ENCODE peak calls at places on chromosomes 13 and 19, in ten cellular contexts. H is astrocyte of the spinal cord; R is progenitor cell of endocrine pancreas; T is neuronal stem cell; A is hepatic stellate cell; U is uterus; L is PC-9; K is stimulated activated CD8-positive, alpha-beta memory T cell treated with anti-CD3 and anti-CD28 coated beads, Interleukin-7, amount 100 ng/mL, for 1 hour; N is AML-193; E is NCI-H748 treated with DMSO at 0.1 percent for 48 hours. W is an unnamed sample.

GRCh38 chr19:50768289-50768688 is 2.0 kb upstream of the GPR32 start:
- DNase-seq in H (no peak), R (no peak), T (no peak), A (no peak), U (no peak), L (no peak), K (no peak), N (no peak), E (no peak), W (no peak)

GRCh38 chr13:96768524-96768923 is 225.8 kb downstream of the OXGR1 start:
- DNase-seq in H (no peak), R (no peak), T (no peak), A (no peak), U (no peak), L (no peak), K (no peak), N (no peak), E (no peak), W (no peak)

GRCh38 chr19:42090687-42091086 is 14.7 kb downstream of the ZNF574 start:
- DNase-seq in H (no peak), R (no peak), T (no peak), A (no peak), U (no peak), L (no peak), K (no peak), N (no peak), E (no peak), W (no peak)

GRCh38 chr13:101139076-101139475 is 277.2 kb downstream of the NALCN start:
- DNase-seq in H (peak), R (no peak), T (no peak), A (no peak), U (no peak), L (no peak), K (no peak), N (no peak), E (no peak), W (no peak)

GRCh38 chr19:6041991-6042421 is 64.1 kb upstream of the RANBP3 start:
- DNase-seq in H (no peak), R (no peak), T (no peak), A (no peak), U (no peak), L (no peak), K (no peak), N (no peak), E (peak), W (no peak)

GRCh38 chr13:33692531-33692930 is 125.4 kb upstream of the RFC3 start:
- DNase-seq in H (no peak), R (no peak), T (no peak), A (no peak), U (no peak), L (no peak), K (no peak), N (no peak), E (no peak), W (no peak)

GRCh38 chr13:79194272-79194671 is 211.8 kb downstream of the RBM26 start:
- DNase-seq in H (no peak), R (no peak), T (no peak), A (no peak), U (no peak), L (no peak), K (no peak), N (no peak), E (no peak), W (no peak)

GRCh38 chr13:111132948-111133347 is 17.8 kb downstream of the ARHGEF7 start:
- DNase-seq in H (no peak), R (no peak), T (no peak), A (no peak), U (no peak), L (no peak), K (no peak), N (no peak), E (no peak), W (no peak)

GRCh38 chr19:42295831-42296525 is 6.0 kb upstream of the PRR19 start:
- DNase-seq in H (peak), R (peak), T (peak), A (peak), U (peak), L (peak), K (peak), N (peak), E (peak), W (peak)